ENCODE peak calls at places on chromosomes 5 and 9, in six cellular contexts. I is AG10803, E is A549, U is NB4, V is astrocyte of the spinal cord, A is psoas muscle. Q is an unnamed sample.

GRCh38 chr9:89883401-89884341 is 278.9 kb downstream of the GADD45G start:
- DNase-seq in I (no peak), E (no peak), U (no peak), V (peak; percentile 9), A (no peak), Q (no peak)

GRCh38 chr9:133470427-133470924 is 8.4 kb downstream of the SLC2A6 start:
- DNase-seq in I (no peak), E (no peak), U (peak; percentile 40), V (no peak), A (no peak), Q (no peak)

GRCh38 chr9:6787793-6788174 is 30.0 kb downstream of the KDM4C start:
- DNase-seq in I (no peak), E (peak; percentile 35), U (no peak), V (no peak), A (no peak), Q (no peak)

GRCh38 chr9:86700601-86701000 is 246.7 kb downstream of the GAS1 start:
- DNase-seq in I (peak; percentile 89), E (no peak), U (no peak), V (peak; percentile 68), A (peak; percentile 39), Q (peak; percentile 67)

GRCh38 chr9:4137234-4137633 is 162.6 kb downstream of the GLIS3 start:
- DNase-seq in I (peak; percentile 97), E (peak; percentile 65), U (no peak), V (peak; percentile 95), A (no peak), Q (peak; percentile 95)

GRCh38 chr5:38124321-38124720 is 134.0 kb upstream of the EGFLAM start:
- DNase-seq in I (no peak), E (no peak), U (no peak), V (no peak), A (no peak), Q (no peak)

GRCh38 chr5:141488591-141489478 is at the start of gene PCDHGC5:
- DNase-seq in I (peak; percentile 76), E (no peak), U (no peak), V (peak; percentile 80), A (no peak), Q (peak; percentile 85)

GRCh38 chr5:146015001-146015400 is 78.6 kb downstream of the SH3RF2 start:
- DNase-seq in I (no peak), E (no peak), U (no peak), V (no peak), A (no peak), Q (no peak)

GRCh38 chr9:33418090-33418489 is 15.7 kb upstream of the AQP7 start:
- DNase-seq in I (no peak), E (no peak), U (no peak), V (no peak), A (no peak), Q (no peak)

GRCh38 chr9:15423328-15423985 is 781 bp downstream of the SNAPC3 start:
- DNase-seq in I (peak; percentile 50), E (no peak), U (peak; percentile 59), V (peak; percentile 50), A (no peak), Q (no peak)

GRCh38 chr5:91187032-91187431 is 196.1 kb downstream of the ARRDC3 start:
- DNase-seq in I (no peak), E (no peak), U (no peak), V (no peak), A (no peak), Q (no peak)

GRCh38 chr9:98235126-98235525 is 20.3 kb downstream of the TBC1D2 start:
- DNase-seq in I (no peak), E (no peak), U (no peak), V (no peak), A (no peak), Q (no peak)

GRCh38 chr5:10831416-10831815 is 70.4 kb upstream of the DAP start:
- DNase-seq in I (peak; percentile 93), E (no peak), U (no peak), V (peak; percentile 64), A (no peak), Q (peak; percentile 91)

GRCh38 chr5:160694896-160695295 is 157.1 kb downstream of the ATP10B start:
- DNase-seq in I (no peak), E (no peak), U (peak; percentile 64), V (no peak), A (no peak), Q (no peak)

GRCh38 chr9:82331091-82331490 is 342.5 kb downstream of the SPATA31D1 start:
- DNase-seq in I (peak; percentile 45), E (no peak), U (no peak), V (no peak), A (no peak), Q (no peak)

GRCh38 chr5:88964831-88965230 is 81.8 kb upstream of the MEF2C start:
- DNase-seq in I (no peak), E (no peak), U (no peak), V (no peak), A (no peak), Q (no peak)

GRCh38 chr9:85741112-85741874 is 461 bp downstream of the AGTPBP1 start:
- DNase-seq in I (no peak), E (peak; percentile 28), U (no peak), V (no peak), A (no peak), Q (peak; percentile 1)

GRCh38 chr5:110817437-110817836 is 78.6 kb downstream of the SLC25A46 start:
- DNase-seq in I (peak; percentile 0), E (no peak), U (no peak), V (peak; percentile 10), A (no peak), Q (peak; percentile 40)

GRCh38 chr5:157485811-157486739 is 26.1 kb downstream of the NIPAL4 start:
- DNase-seq in I (no peak), E (no peak), U (no peak), V (no peak), A (no peak), Q (no peak)

GRCh38 chr5:77952811-77953210 is 176.7 kb upstream of the TBCA start:
- DNase-seq in I (peak; percentile 17), E (no peak), U (no peak), V (peak; percentile 32), A (no peak), Q (no peak)

GRCh38 chr5:166032601-166033000 is 2258.8 kb upstream of the WWC1 start:
- DNase-seq in I (no peak), E (no peak), U (no peak), V (no peak), A (no peak), Q (no peak)

GRCh38 chr9:120900821-120901220 is 23.8 kb upstream of the PHF19 start:
- DNase-seq in I (no peak), E (no peak), U (no peak), V (no peak), A (no peak), Q (no peak)

GRCh38 chr5:109454726-109455505 is 45.1 kb upstream of the PJA2 start:
- DNase-seq in I (peak; percentile 82), E (no peak), U (no peak), V (peak; percentile 57), A (no peak), Q (peak; percentile 47)

GRCh38 chr5:119323630-119324000 is 32.2 kb upstream of the TNFAIP8 start:
- DNase-seq in I (peak; percentile 49), E (no peak), U (no peak), V (peak; percentile 62), A (no peak), Q (peak; percentile 74)

GRCh38 chr5:134073404-134073803 is 41.1 kb upstream of the TCF7 start:
- DNase-seq in I (peak; percentile 38), E (no peak), U (no peak), V (peak; percentile 15), A (no peak), Q (no peak)

GRCh38 chr5:55027589-55027988 is 3.5 kb downstream of the GZMK start:
- DNase-seq in I (no peak), E (no peak), U (no peak), V (no peak), A (no peak), Q (no peak)

GRCh38 chr5:33601881-33602280 is 161.1 kb downstream of the TARS1 start:
- DNase-seq in I (no peak), E (no peak), U (no peak), V (peak; percentile 65), A (no peak), Q (no peak)

GRCh38 chr9:34547960-34548603 is 25.3 kb upstream of the ENHO start:
- DNase-seq in I (peak; percentile 76), E (peak; percentile 74), U (peak; percentile 57), V (peak; percentile 32), A (peak; percentile 80), Q (peak; percentile 84)

GRCh38 chr9:135992486-135993408 is 31.6 kb upstream of the UBAC1 start:
- DNase-seq in I (peak; percentile 78), E (peak; percentile 36), U (peak; percentile 89), V (peak; percentile 91), A (peak; percentile 85), Q (peak; percentile 89)

GRCh38 chr5:133240425-133241091 is 188.7 kb downstream of the HSPA4 start:
- DNase-seq in I (peak; percentile 83), E (peak; percentile 95), U (peak; percentile 91), V (peak; percentile 96), A (no peak), Q (peak; percentile 50)

GRCh38 chr9:87270241-87271234 is 227.1 kb upstream of the DAPK1 start:
- DNase-seq in I (peak; percentile 85), E (no peak), U (no peak), V (peak; percentile 80), A (peak; percentile 35), Q (peak; percentile 88)

GRCh38 chr9:125820100-125820804 is 73.1 kb downstream of the PBX3 start:
- DNase-seq in I (no peak), E (no peak), U (no peak), V (no peak), A (no peak), Q (no peak)

GRCh38 chr9:111068816-111069215 is 30.5 kb upstream of the LPAR1 start:
- DNase-seq in I (peak; percentile 41), E (no peak), U (peak; percentile 3), V (no peak), A (no peak), Q (peak; percentile 36)

DNA sequence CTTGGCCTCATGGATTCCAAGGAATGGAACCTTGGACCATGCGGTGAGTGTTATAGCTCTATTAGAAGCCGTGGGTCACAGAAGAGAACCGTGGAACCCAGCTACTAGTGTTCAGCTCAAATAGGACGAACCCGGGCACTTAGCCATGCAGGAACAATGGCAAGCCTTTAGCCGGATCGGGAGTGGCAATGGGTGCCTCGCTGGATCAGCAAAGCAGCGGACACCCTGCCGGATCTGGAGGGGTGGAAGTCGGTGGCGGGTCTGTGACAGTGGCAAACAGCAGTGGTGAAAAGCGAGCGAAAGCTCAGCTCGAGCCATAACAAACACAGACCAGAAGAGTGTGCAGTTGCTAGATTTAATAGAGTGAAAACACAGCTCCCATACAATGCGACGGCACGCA is 2.4 kb upstream of the CDO1 start:
- DNase-seq in I (no peak), E (no peak), U (no peak), V (no peak), A (no peak), Q (no peak)
- H3K4me3 ChIP-seq in I (no peak overlapping the region), E (no peak overlapping the region), U (no peak overlapping the region), V (no peak overlapping the region), A (no peak overlapping the region), Q (no peak overlapping the region)

GRCh38 chr5:173746050-173746449 is 129.6 kb upstream of the BOD1 start:
- DNase-seq in I (no peak), E (no peak), U (no peak), V (no peak), A (no peak), Q (no peak)
- H3K4me3 ChIP-seq in I (no peak overlapping the region), E (no peak overlapping the region), U (no peak overlapping the region), V (no peak overlapping the region), A (no peak overlapping the region), Q (no peak overlapping the region)

GRCh38 chr9:130183133-130183762 is 11.0 kb downstream of the NCS1 start:
- DNase-seq in I (peak; percentile 84), E (peak; percentile 48), U (no peak), V (peak; percentile 72), A (no peak), Q (peak; percentile 78)
- H3K4me3 ChIP-seq in I (peak overlapping the region; percentile 33), E (no peak overlapping the region), U (no peak overlapping the region), V (no peak overlapping the region), A (no peak overlapping the region), Q (peak overlapping the region; percentile 26)

GRCh38 chr9:92875373-92875772 is 2.5 kb downstream of the ZNF484 start:
- DNase-seq in I (no peak), E (no peak), U (no peak), V (no peak), A (no peak), Q (no peak)
- H3K4me3 ChIP-seq in I (no peak overlapping the region), E (no peak overlapping the region), U (no peak overlapping the region), V (no peak overlapping the region), A (no peak overlapping the region), Q (no peak overlapping the region)